ENCODE peak calls at places on chromosomes 2 and 18, in six cellular contexts. R is A549; Q is cardiac fibroblast; O is stimulated activated CD4-positive, alpha-beta T cell treated with anti-CD3 and anti-CD28 coated beads, Interleukin-1b, Interleukin-23, amount 100 ng/mL, for 1 hour; W is GM13977; D is mammary epithelial cell. U is an unnamed sample.
A peak's percentile ranks its signal among the peaks of the same experiment; 100 is the strongest.

GRCh38 chr18:4125246-4125938 is 329.7 kb downstream of the DLGAP1 start:
- DNase-seq in R (no peak), Q (peak; percentile 84), O (no peak), W (no peak), D (no peak), U (no peak)

GRCh38 chr2:226313071-226313470 is 486.5 kb downstream of the IRS1 start:
- DNase-seq in R (no peak), Q (no peak), O (no peak), W (no peak), D (no peak), U (no peak)

GRCh38 chr2:143901185-143901842 is 618.6 kb downstream of the ZEB2 start:
- DNase-seq in R (no peak), Q (peak; percentile 56), O (no peak), W (no peak), D (peak; percentile 90), U (no peak)

GRCh38 chr18:63736856-63737255 is 34.1 kb downstream of the SERPINB11 start:
- DNase-seq in R (peak; percentile 8), Q (no peak), O (no peak), W (no peak), D (peak; percentile 88), U (no peak)

GRCh38 chr2:54579682-54580349 is 123.7 kb downstream of the SPTBN1 start:
- DNase-seq in R (peak; percentile 46), Q (no peak), O (no peak), W (no peak), D (no peak), U (no peak)

GRCh38 chr2:231932711-231932970 is 6.4 kb upstream of the NPPC start:
- DNase-seq in R (no peak), Q (no peak), O (no peak), W (no peak), D (no peak), U (no peak)

GRCh38 chr18:49833804-49834203 is 20.5 kb upstream of the ACAA2 start:
- DNase-seq in R (no peak), Q (no peak), O (no peak), W (no peak), D (no peak), U (no peak)

GRCh38 chr2:175806570-175806969 is 195.5 kb downstream of the LNPK start:
- DNase-seq in R (no peak), Q (no peak), O (no peak), W (no peak), D (no peak), U (no peak)

GRCh38 chr2:86055314-86055713 is 50.4 kb downstream of the POLR1A start:
- DNase-seq in R (no peak), Q (no peak), O (no peak), W (no peak), D (no peak), U (no peak)

GRCh38 chr2:101380376-101380775 is 6.9 kb downstream of the CREG2 start:
- DNase-seq in R (no peak), Q (peak; percentile 77), O (no peak), W (no peak), D (peak; percentile 97), U (peak; percentile 68)

GRCh38 chr18:35144628-35145027 is 96.2 kb upstream of the ZNF397 start:
- DNase-seq in R (no peak), Q (no peak), O (no peak), W (no peak), D (no peak), U (no peak)

GRCh38 chr2:45177870-45178269 is 168.6 kb upstream of the SIX2 start:
- DNase-seq in R (no peak), Q (peak; percentile 99), O (no peak), W (no peak), D (peak; percentile 97), U (no peak)

GRCh38 chr2:173589604-173590277 is 235.1 kb downstream of the CDCA7 start:
- DNase-seq in R (no peak), Q (peak; percentile 14), O (no peak), W (no peak), D (peak; percentile 94), U (no peak)

GRCh38 chr2:67994716-67995115 is 68.1 kb downstream of the C1D start:
- DNase-seq in R (no peak), Q (no peak), O (no peak), W (no peak), D (no peak), U (no peak)

GRCh38 chr2:104056451-104056850 is 797.5 kb upstream of the POU3F3 start:
- DNase-seq in R (no peak), Q (no peak), O (no peak), W (no peak), D (no peak), U (no peak)

GRCh38 chr2:217219141-217219505 is 359.3 kb upstream of the TNP1 start:
- DNase-seq in R (no peak), Q (no peak), O (no peak), W (no peak), D (no peak), U (no peak)

GRCh38 chr18:73614812-73615211 is 532.8 kb downstream of the FBXO15 start:
- DNase-seq in R (no peak), Q (peak; percentile 44), O (no peak), W (no peak), D (peak; percentile 97), U (no peak)

GRCh38 chr2:60806988-60807681 is 51.1 kb downstream of the PAPOLG start:
- DNase-seq in R (no peak), Q (peak; percentile 41), O (no peak), W (peak; percentile 69), D (peak; percentile 16), U (no peak)

GRCh38 chr18:79429785-79430281 is 34.1 kb downstream of the NFATC1 start:
- DNase-seq in R (no peak), Q (no peak), O (no peak), W (no peak), D (no peak), U (no peak)

GRCh38 chr2:44962176-44962695 is 20.7 kb downstream of the SIX3 start:
- DNase-seq in R (no peak), Q (no peak), O (no peak), W (no peak), D (no peak), U (no peak)

GRCh38 chr2:174717273-174717672 is 47.0 kb downstream of the CHRNA1 start:
- DNase-seq in R (no peak), Q (peak; percentile 14), O (no peak), W (no peak), D (peak; percentile 58), U (no peak)

GRCh38 chr2:10934979-10935350 is 23.2 kb downstream of the KCNF1 start:
- DNase-seq in R (no peak), Q (no peak), O (no peak), W (no peak), D (no peak), U (no peak)

GRCh38 chr2:67997528-67998267 is 65.1 kb downstream of the C1D start:
- DNase-seq in R (no peak), Q (peak; percentile 21), O (no peak), W (no peak), D (peak; percentile 90), U (no peak)

GRCh38 chr18:827093-827677 is 15.1 kb upstream of the YES1 start:
- DNase-seq in R (no peak), Q (no peak), O (no peak), W (no peak), D (no peak), U (no peak)

GRCh38 chr2:122255924-122256323 is 500.5 kb downstream of the TSN start:
- DNase-seq in R (no peak), Q (no peak), O (no peak), W (no peak), D (peak; percentile 61), U (no peak)

GRCh38 chr2:98935777-98936132 is 270 bp downstream of the CRACDL start:
- DNase-seq in R (no peak), Q (no peak), O (no peak), W (no peak), D (no peak), U (no peak)

GRCh38 chr2:216536725-216537124 is 38.1 kb downstream of the RPL37A start:
- DNase-seq in R (no peak), Q (peak; percentile 49), O (no peak), W (no peak), D (no peak), U (no peak)

GRCh38 chr2:127085260-127085666 is 21.7 kb downstream of the BIN1 start:
- DNase-seq in R (no peak), Q (peak; percentile 72), O (no peak), W (no peak), D (peak; percentile 30), U (no peak)

GRCh38 chr2:236376566-236377244 is 112.5 kb upstream of the ASB18 start:
- DNase-seq in R (no peak), Q (no peak), O (no peak), W (no peak), D (no peak), U (no peak)

GRCh38 chr2:173119069-173119807 is 43.6 kb downstream of the MAP3K20 start:
- DNase-seq in R (no peak), Q (peak; percentile 58), O (no peak), W (no peak), D (no peak), U (no peak)

GRCh38 chr2:202754936-202755335 is 116.6 kb downstream of the ICA1L start:
- DNase-seq in R (no peak), Q (no peak), O (no peak), W (no peak), D (no peak), U (no peak)

GRCh38 chr2:115183144-115183543 is 740.7 kb downstream of the DPP10 start:
- DNase-seq in R (no peak), Q (no peak), O (no peak), W (no peak), D (no peak), U (no peak)